ENCODE peak calls at places on chromosomes 13 and 19, in seven cellular contexts. G is heart right ventricle; I is tibial nerve; W is fibroblast of lung; E is CD4-positive, alpha-beta memory T cell; Y is psoas muscle; Q is tibial artery. Z is an unnamed sample.
A peak's percentile ranks its signal among the peaks of the same experiment; 100 is the strongest.

GRCh38 chr19:15354557-15355296 is 22.4 kb upstream of the BRD4 start:
- DNase-seq in I (no peak), W (peak; percentile 16), E (no peak), G (no peak), Y (no peak), Q (no peak), Z (no peak)

GRCh38 chr13:31267126-31267784 is 67.5 kb downstream of the B3GLCT start:
- DNase-seq in E (no peak), I (no peak), G (peak; percentile 18), Q (no peak), W (no peak), Y (no peak), Z (no peak)

GRCh38 chr13:38657191-38657590 is 29.7 kb upstream of the FREM2 start:
- DNase-seq in E (no peak), I (no peak), W (peak; percentile 20), Y (no peak), G (no peak), Q (no peak), Z (no peak)

GRCh38 chr13:50617134-50617721 is 226.3 kb downstream of the DLEU7 start:
- DNase-seq in I (no peak), G (no peak), E (no peak), Y (no peak), Q (no peak), W (peak; percentile 63), Z (no peak)

GRCh38 chr13:44664308-44664707 is 88.2 kb upstream of the TSC22D1 start:
- DNase-seq in G (no peak), W (no peak), I (no peak), Q (no peak), E (no peak), Y (no peak), Z (no peak)

GRCh38 chr13:108463365-108463764 is 166.0 kb upstream of the MYO16 start:
- DNase-seq in Q (no peak), E (no peak), W (peak; percentile 86), Y (no peak), I (no peak), G (no peak), Z (no peak)

GRCh38 chr19:8611391-8611883 is 922 bp upstream of the ADAMTS10 start:
- DNase-seq in I (no peak), W (no peak), G (no peak), Q (peak; percentile 80), E (no peak), Y (peak; percentile 69), Z (no peak)

GRCh38 chr19:15015946-15016542 is 33.2 kb upstream of the CASP14 start:
- DNase-seq in W (no peak), G (no peak), Q (no peak), I (no peak), Y (no peak), E (no peak), Z (no peak)

GRCh38 chr19:37981785-37982475 is 74.9 kb downstream of the SIPA1L3 start:
- DNase-seq in W (peak; percentile 29), G (no peak), Q (peak; percentile 27), E (no peak), Y (no peak), I (no peak), Z (no peak)

GRCh38 chr19:57171551-57172081 is 4.3 kb upstream of the DUXA start:
- DNase-seq in E (peak; percentile 64), I (no peak), Q (no peak), Y (no peak), W (peak; percentile 12), G (peak; percentile 37), Z (peak; percentile 73)

GRCh38 chr13:75372517-75372916 is 109.5 kb downstream of the TBC1D4 start:
- DNase-seq in Q (no peak), W (peak; percentile 78), G (peak; percentile 52), I (no peak), Y (no peak), E (no peak), Z (no peak)

GRCh38 chr13:23552661-23553060 is 17.6 kb upstream of the TNFRSF19 start:
- DNase-seq in W (no peak), Q (no peak), G (no peak), Y (no peak), E (no peak), I (no peak), Z (no peak)

GRCh38 chr19:45681391-45682015 is 10.2 kb downstream of the SNRPD2 start:
- DNase-seq in I (peak; percentile 56), W (peak; percentile 62), G (peak; percentile 68), E (peak; percentile 78), Q (peak; percentile 93), Y (peak; percentile 90), Z (peak; percentile 87)

GRCh38 chr13:42272115-42272756 is at the start of gene AKAP11:
- DNase-seq in Q (no peak), Y (peak; percentile 72), I (no peak), E (peak; percentile 61), G (peak; percentile 36), W (peak; percentile 60), Z (peak; percentile 59)

GRCh38 chr19:35278578-35279284 is 3.6 kb upstream of the HAMP start:
- DNase-seq in Q (no peak), W (no peak), E (no peak), Y (no peak), G (no peak), I (no peak), Z (no peak)

GRCh38 chr19:17052439-17052838 is 22.8 kb downstream of the HAUS8 start:
- DNase-seq in Q (no peak), Y (no peak), G (peak; percentile 31), W (peak; percentile 67), E (no peak), I (no peak), Z (no peak)

GRCh38 chr19:31880283-31880682 is 465.1 kb upstream of the ZNF507 start:
- DNase-seq in E (no peak), Q (no peak), Y (no peak), I (no peak), G (peak; percentile 32), W (no peak), Z (peak; percentile 35)

GRCh38 chr13:24076124-24076523 is 84.4 kb upstream of the SPATA13 start:
- DNase-seq in I (no peak), G (no peak), Y (no peak), Q (no peak), W (no peak), E (no peak), Z (no peak)

GRCh38 chr13:20825476-20825875 is 51.7 kb upstream of the EEF1AKMT1 start:
- DNase-seq in I (no peak), Y (no peak), E (no peak), Q (no peak), G (no peak), W (peak; percentile 54), Z (no peak)

GRCh38 chr19:8377598-8377997 is 12.6 kb upstream of the RAB11B start:
- DNase-seq in W (no peak), E (no peak), Y (peak; percentile 30), I (no peak), G (no peak), Q (no peak), Z (no peak)

GRCh38 chr13:36778083-36778671 is 40.8 kb upstream of the RFXAP start:
- DNase-seq in Y (no peak), W (peak; percentile 61), Q (no peak), I (no peak), E (no peak), G (no peak), Z (no peak)

GRCh38 chr19:45418812-45419211 is 4.9 kb downstream of the ERCC1 start:
- DNase-seq in I (no peak), E (no peak), Y (no peak), G (no peak), Q (no peak), W (no peak), Z (no peak)

GRCh38 chr13:35255241-35255640 is 221.2 kb downstream of the MAB21L1 start:
- DNase-seq in Q (no peak), E (no peak), W (no peak), G (no peak), I (no peak), Y (peak; percentile 18), Z (no peak)

GRCh38 chr13:113061796-113062425 is 43.7 kb upstream of the F7 start:
- DNase-seq in I (no peak), Q (no peak), G (no peak), W (no peak), E (no peak), Y (peak; percentile 21), Z (peak; percentile 19)

GRCh38 chr13:91894311-91894710 is 495.9 kb downstream of the GPC5 start:
- DNase-seq in E (no peak), Y (no peak), W (peak; percentile 64), Q (no peak), I (no peak), G (no peak), Z (no peak)

GRCh38 chr19:40035996-40036395 is 20.0 kb downstream of the ZNF780B start:
- DNase-seq in E (no peak), I (no peak), W (peak; percentile 6), Q (no peak), Y (no peak), G (no peak), Z (no peak)

DNA sequence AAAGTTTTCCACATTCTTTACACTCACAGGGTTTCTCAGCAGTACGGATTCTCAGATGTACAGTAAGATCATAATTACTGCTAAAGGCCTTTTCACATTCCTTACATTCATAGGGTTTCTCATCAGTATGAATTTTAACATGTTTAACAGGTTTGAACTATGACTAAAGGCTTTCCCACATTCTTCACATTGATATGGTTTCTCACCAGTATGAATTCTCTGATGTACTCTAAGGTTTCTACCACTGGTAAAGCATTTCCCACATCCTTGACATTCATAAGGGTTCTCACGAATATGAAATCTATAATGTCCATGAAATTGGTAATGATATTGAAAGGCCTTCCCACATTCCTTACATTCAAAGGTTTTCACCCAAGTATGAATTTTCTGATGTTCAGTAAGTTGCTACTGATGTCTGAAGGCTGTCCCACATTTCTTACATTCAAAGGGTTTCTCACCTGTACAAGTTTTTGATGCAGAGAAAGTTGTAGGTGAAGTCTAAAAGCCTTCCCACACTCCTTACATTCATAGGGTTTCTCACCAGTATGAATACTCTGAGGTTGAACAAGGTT is 22.0 kb downstream of the ZNF780B start:
- DNase-seq in W (no peak), Q (no peak), I (no peak), Y (no peak), G (no peak), E (no peak), Z (no peak)
- H3K9me3 ChIP-seq in W (no peaks in the 10 kb centered on the region), Q (peaks cover 24% of the 10 kb centered on the region), I (peaks cover 82% of the 10 kb centered on the region), Y (peaks cover 82% of the 10 kb centered on the region), G (peaks cover 7% of the 10 kb centered on the region), E (peaks cover 69% of the 10 kb centered on the region), Z (peaks cover 5% of the 10 kb centered on the region)

GRCh38 chr19:46955114-46955812 is 64.4 kb upstream of the NPAS1 start:
- DNase-seq in I (no peak), Y (no peak), G (no peak), W (no peak), E (peak; percentile 76), Q (no peak), Z (no peak)
- H3K4me1 ChIP-seq in I (peaks cover 40% of the 10 kb centered on the region), Y (peaks cover 21% of the 10 kb centered on the region), G (peaks cover 43% of the 10 kb centered on the region), W (peaks cover 20% of the 10 kb centered on the region), E (peaks cover 93% of the 10 kb centered on the region), Q (peaks cover 19% of the 10 kb centered on the region), Z (peaks cover 25% of the 10 kb centered on the region)

DNA sequence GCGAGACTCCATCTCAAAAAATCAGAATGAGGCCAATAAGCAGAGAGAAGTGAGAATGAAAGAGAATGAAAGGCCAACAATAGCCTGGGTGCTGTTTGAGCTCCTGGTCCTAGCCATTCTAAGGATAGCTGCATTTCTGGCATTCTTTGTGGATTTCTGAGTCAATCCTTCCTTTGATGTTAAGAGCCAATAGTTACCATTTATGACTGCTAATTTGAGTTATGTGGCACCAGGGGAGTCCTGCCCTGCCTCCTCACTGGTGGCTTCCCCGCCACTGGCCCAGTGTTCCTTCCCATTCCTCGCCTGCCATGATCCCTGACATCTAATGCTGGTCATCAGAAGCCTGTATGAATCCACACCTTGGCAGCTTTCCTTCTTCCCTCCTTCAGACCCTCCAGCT is 991.2 kb downstream of the UQCRFS1 start:
- DNase-seq in G (no peak), E (no peak), W (no peak), Q (no peak), Y (no peak), I (no peak), Z (no peak)
- H3K9me3 ChIP-seq in G (no peaks in the 10 kb centered on the region), E (peaks cover 7% of the 10 kb centered on the region), W (no peaks in the 10 kb centered on the region), Q (no peaks in the 10 kb centered on the region), Y (no peaks in the 10 kb centered on the region), I (no peaks in the 10 kb centered on the region), Z (no peaks in the 10 kb centered on the region)

GRCh38 chr19:1471514-1472107 is 7.4 kb downstream of the C19orf25 start:
- DNase-seq in G (no peak), W (no peak), Y (peak; percentile 49), E (no peak), I (no peak), Q (no peak), Z (no peak)
- H3K4me1 ChIP-seq in G (peaks cover 41% of the 10 kb centered on the region), W (peaks cover 3% of the 10 kb centered on the region), Y (peaks cover 50% of the 10 kb centered on the region), E (peaks cover 44% of the 10 kb centered on the region), I (peaks cover 55% of the 10 kb centered on the region), Q (peaks cover 58% of the 10 kb centered on the region), Z (peaks cover 63% of the 10 kb centered on the region)

Z was measured in heart left ventricle.